ENCODE peak calls at places on chromosomes 11 and 22, in ten cellular contexts. U, Q, D, T, H, R, K, W, Z and G are unnamed samples.

GRCh38 chr11:34302046-34302921 is 55.5 kb downstream of the ABTB2 start:
- DNase-seq in U (peak), R (no peak), Q (no peak), Z (peak), D (no peak), H (no peak), T (peak), W (peak), K (no peak), G (peak)

GRCh38 chr11:36022891-36023290 is 79.0 kb downstream of the LDLRAD3 start:
- DNase-seq in R (no peak), W (no peak), H (no peak), Q (no peak), D (no peak), T (no peak), U (no peak), K (no peak), Z (no peak), G (no peak)

GRCh38 chr11:10379871-10380568 is 75.0 kb upstream of the AMPD3 start:
- DNase-seq in Q (no peak), H (no peak), D (no peak), Z (peak), T (peak), K (no peak), R (no peak), U (no peak), W (no peak), G (no peak)

GRCh38 chr22:17965538-17966402 is 58.6 kb downstream of the MICAL3 start:
- DNase-seq in K (no peak), R (no peak), D (no peak), W (peak), U (no peak), T (no peak), Z (no peak), Q (no peak), H (no peak), G (no peak)

GRCh38 chr11:64724863-64725535 is 2.0 kb upstream of the NRXN2 start:
- DNase-seq in Q (no peak), W (no peak), U (no peak), Z (no peak), T (no peak), K (no peak), D (no peak), R (peak), H (no peak), G (no peak)

GRCh38 chr22:34688825-34689224 is 377.1 kb upstream of the ISX start:
- DNase-seq in R (no peak), Z (no peak), T (no peak), D (no peak), U (no peak), W (no peak), K (no peak), Q (no peak), H (no peak), G (no peak)

GRCh38 chr22:42803454-42803853 is 53.6 kb downstream of the ARFGAP3 start:
- DNase-seq in H (peak), Z (no peak), U (no peak), D (peak), K (no peak), R (no peak), T (no peak), W (no peak), Q (no peak), G (no peak)

GRCh38 chr11:66546368-66546965 is at the start of gene ACTN3:
- DNase-seq in H (peak), R (peak), U (no peak), Z (no peak), K (no peak), Q (no peak), T (peak), D (peak), W (no peak), G (no peak)

GRCh38 chr11:14350215-14350614 is 8.8 kb downstream of the RRAS2 start:
- DNase-seq in Z (no peak), D (no peak), Q (no peak), R (no peak), T (no peak), H (no peak), W (no peak), K (peak), U (no peak), G (no peak)

GRCh38 chr11:66465371-66466224 is 1.1 kb upstream of the PELI3 start:
- DNase-seq in T (no peak), W (no peak), Z (no peak), Q (no peak), H (no peak), K (no peak), D (no peak), R (no peak), U (no peak), G (no peak)

GRCh38 chr11:79461144-79461543 is 20.3 kb upstream of the TENM4 start:
- DNase-seq in H (no peak), W (no peak), Z (peak), Q (no peak), K (no peak), D (no peak), U (no peak), R (peak), T (peak), G (peak)

GRCh38 chr11:67240575-67241389 is 25.5 kb upstream of the GRK2 start:
- DNase-seq in K (peak), U (peak), T (peak), D (peak), W (peak), Q (peak), H (peak), Z (peak), R (peak), G (peak)

GRCh38 chr22:33575041-33575440 is 345.2 kb downstream of the LARGE1 start:
- DNase-seq in H (no peak), Q (no peak), T (no peak), R (no peak), W (no peak), K (no peak), D (no peak), Z (no peak), U (no peak), G (no peak)

GRCh38 chr11:66846671-66847091 is 3.4 kb downstream of the RCE1 start:
- DNase-seq in U (no peak), D (no peak), H (no peak), Q (no peak), R (no peak), T (no peak), Z (no peak), K (no peak), W (no peak), G (no peak)

GRCh38 chr11:84536456-84536855 is 1090.7 kb downstream of the DLG2 start:
- DNase-seq in Q (no peak), R (no peak), K (no peak), H (no peak), D (no peak), U (no peak), T (no peak), W (no peak), Z (no peak), G (no peak)

GRCh38 chr11:123438191-123438627 is 8.1 kb downstream of the GRAMD1B start:
- DNase-seq in U (no peak), T (no peak), Z (peak), D (no peak), Q (no peak), H (no peak), R (no peak), K (no peak), W (no peak), G (no peak)

GRCh38 chr22:20578707-20579106 is 71.3 kb downstream of the MED15 start:
- DNase-seq in K (no peak), W (no peak), H (no peak), Q (no peak), U (no peak), R (no peak), Z (no peak), D (no peak), T (no peak), G (no peak)

GRCh38 chr11:2089536-2090165 is 49.5 kb downstream of the IGF2 start:
- DNase-seq in U (no peak), D (no peak), Q (no peak), R (peak), Z (peak), H (no peak), K (no peak), T (peak), W (peak), G (no peak)

GRCh38 chr11:55714982-55715888 is 53.2 kb downstream of the OR4C6 start:
- DNase-seq in Z (no peak), Q (no peak), R (no peak), T (no peak), K (no peak), U (no peak), H (no peak), D (no peak), W (no peak), G (no peak)

GRCh38 chr11:84564180-84564866 is 1062.8 kb downstream of the DLG2 start:
- DNase-seq in H (peak), K (no peak), Z (peak), Q (no peak), U (no peak), D (no peak), R (peak), T (peak), W (peak), G (peak)

GRCh38 chr11:1752907-1753425 is 2.6 kb upstream of the IFITM10 start:
- DNase-seq in Z (no peak), K (no peak), Q (no peak), T (no peak), W (no peak), R (no peak), D (no peak), H (no peak), U (no peak), G (no peak)

GRCh38 chr11:1879342-1879940 is 12.3 kb downstream of the PRR33 start:
- DNase-seq in Q (no peak), K (no peak), W (no peak), U (no peak), H (no peak), T (no peak), D (peak), Z (no peak), R (no peak), G (no peak)

GRCh38 chr11:96161271-96162089 is 181.5 kb downstream of the MAML2 start:
- DNase-seq in K (no peak), U (no peak), Q (no peak), H (no peak), R (peak), Z (peak), W (no peak), T (peak), D (no peak), G (peak)

GRCh38 chr22:28438183-28438778 is 241.4 kb downstream of the TTC28 start:
- DNase-seq in D (no peak), Z (no peak), U (no peak), K (no peak), T (no peak), R (no peak), W (no peak), Q (no peak), H (no peak), G (no peak)

GRCh38 chr22:43342347-43343261 is 568 bp downstream of the SCUBE1 start:
- DNase-seq in H (no peak), T (no peak), R (peak), Z (no peak), D (no peak), K (no peak), U (no peak), W (no peak), Q (no peak), G (no peak)

GRCh38 chr11:351411-351810 is 17.9 kb upstream of the B4GALNT4 start:
- DNase-seq in K (no peak), H (no peak), W (no peak), D (no peak), U (no peak), R (no peak), Z (no peak), Q (no peak), T (no peak), G (no peak)

GRCh38 chr22:48432721-48433518 is 1394.8 kb downstream of the BRD1 start:
- DNase-seq in K (no peak), D (no peak), T (no peak), H (no peak), R (no peak), Q (no peak), U (no peak), W (no peak), Z (no peak), G (no peak)

GRCh38 chr11:88552377-88553029 is 215.0 kb upstream of the CTSC start:
- DNase-seq in Q (no peak), Z (peak), R (peak), K (peak), D (no peak), T (peak), H (peak), U (no peak), W (peak), G (peak)

GRCh38 chr22:25668437-25668836 is 73.6 kb upstream of the MYO18B start:
- DNase-seq in Q (no peak), T (peak), W (peak), H (peak), R (no peak), U (no peak), Z (no peak), K (no peak), D (no peak), G (no peak)

GRCh38 chr11:37905707-37906417 is 1307.8 kb upstream of the RAG2 start:
- DNase-seq in T (no peak), W (no peak), R (peak), D (no peak), Z (no peak), K (no peak), H (no peak), Q (no peak), U (no peak), G (no peak)

GRCh38 chr22:47303161-47303890 is 540.9 kb downstream of the TBC1D22A start:
- DNase-seq in W (no peak), K (no peak), R (no peak), T (no peak), Q (no peak), D (no peak), U (no peak), Z (no peak), H (no peak), G (no peak)

GRCh38 chr11:132639986-132640385 is 892.3 kb downstream of the OPCML start:
- DNase-seq in D (no peak), K (no peak), U (no peak), Q (no peak), W (no peak), Z (no peak), R (no peak), T (no peak), H (no peak), G (no peak)

GRCh38 chr22:44406581-44407403 is 91.2 kb downstream of the RTL6 start:
- DNase-seq in Q (no peak), U (no peak), H (no peak), Z (no peak), D (peak), T (peak), K (no peak), W (no peak), R (peak), G (no peak)

GRCh38 chr11:45662665-45663485 is 2.5 kb downstream of the CHST1 start:
- DNase-seq in T (peak), W (peak), H (no peak), Z (peak), Q (no peak), K (no peak), R (peak), D (no peak), U (peak), G (peak)

GRCh38 chr11:58829736-58830135 is 14.8 kb downstream of the GLYATL2 start:
- DNase-seq in T (peak), U (peak), K (no peak), Z (peak), R (no peak), Q (no peak), W (peak), H (no peak), D (no peak), G (no peak)

GRCh38 chr22:47995718-47996117 is 1233.3 kb downstream of the TBC1D22A start:
- DNase-seq in K (no peak), W (no peak), Z (no peak), D (no peak), H (no peak), U (no peak), T (no peak), Q (no peak), R (no peak), G (no peak)

GRCh38 chr22:31969789-31970489 is 25.6 kb downstream of the YWHAH start:
- DNase-seq in D (peak), K (peak), U (peak), T (peak), Q (peak), Z (peak), R (peak), W (peak), H (peak), G (peak)